ENCODE peak calls at places on chromosomes 6 and 20, in ten cellular contexts. One of them, this sample, is unnamed. For H3K9me3, the result is how much of the 10 kb centered on the place peaks cover.

GRCh38 chr6:136921936-136922679 is at the start of gene SLC35D3:
- DNase-seq in esophagus muscularis mucosa: peak
- DNase-seq in adrenal gland: no peak
- DNase-seq in tibial nerve: no peak
- DNase-seq in HCT116: no peak
- DNase-seq in body of pancreas: peak
- DNase-seq in heart left ventricle: no peak
- DNase-seq in prostate gland: no peak
- DNase-seq in IMR-90: no peak
- DNase-seq in sigmoid colon: no peak
- DNase-seq in this sample: no peak

GRCh38 chr6:128696651-128697391 is 176.4 kb upstream of the PTPRK start:
- DNase-seq in esophagus muscularis mucosa: no peak
- DNase-seq in adrenal gland: no peak
- DNase-seq in tibial nerve: no peak
- DNase-seq in HCT116: peak
- DNase-seq in body of pancreas: no peak
- DNase-seq in heart left ventricle: no peak
- DNase-seq in prostate gland: no peak
- DNase-seq in IMR-90: peak
- DNase-seq in sigmoid colon: no peak
- DNase-seq in this sample: no peak

GRCh38 chr6:170003027-170003426 is 251.6 kb downstream of the ERMARD start:
- DNase-seq in esophagus muscularis mucosa: no peak
- DNase-seq in adrenal gland: no peak
- DNase-seq in tibial nerve: no peak
- DNase-seq in HCT116: no peak
- DNase-seq in body of pancreas: no peak
- DNase-seq in heart left ventricle: no peak
- DNase-seq in prostate gland: no peak
- DNase-seq in IMR-90: no peak
- DNase-seq in sigmoid colon: peak
- DNase-seq in this sample: peak

GRCh38 chr6:12937971-12938370 is 221.4 kb downstream of the PHACTR1 start:
- DNase-seq in esophagus muscularis mucosa: no peak
- DNase-seq in adrenal gland: no peak
- DNase-seq in tibial nerve: no peak
- DNase-seq in HCT116: no peak
- DNase-seq in body of pancreas: no peak
- DNase-seq in heart left ventricle: no peak
- DNase-seq in prostate gland: no peak
- DNase-seq in IMR-90: no peak
- DNase-seq in sigmoid colon: no peak
- DNase-seq in this sample: no peak

GRCh38 chr20:52824494-52825216 is 147.5 kb upstream of the TSHZ2 start:
- DNase-seq in esophagus muscularis mucosa: no peak
- DNase-seq in adrenal gland: no peak
- DNase-seq in tibial nerve: no peak
- DNase-seq in HCT116: no peak
- DNase-seq in body of pancreas: no peak
- DNase-seq in heart left ventricle: no peak
- DNase-seq in prostate gland: no peak
- DNase-seq in IMR-90: no peak
- DNase-seq in sigmoid colon: no peak
- DNase-seq in this sample: no peak

GRCh38 chr20:8994045-8994444 is 74.8 kb upstream of the PLCB4 start:
- DNase-seq in esophagus muscularis mucosa: no peak
- DNase-seq in adrenal gland: no peak
- DNase-seq in tibial nerve: no peak
- DNase-seq in HCT116: no peak
- DNase-seq in body of pancreas: no peak
- DNase-seq in heart left ventricle: no peak
- DNase-seq in prostate gland: no peak
- DNase-seq in IMR-90: no peak
- DNase-seq in sigmoid colon: no peak
- DNase-seq in this sample: no peak

GRCh38 chr20:43973231-43973630 is 58.6 kb downstream of the TOX2 start:
- DNase-seq in esophagus muscularis mucosa: no peak
- DNase-seq in adrenal gland: no peak
- DNase-seq in tibial nerve: no peak
- DNase-seq in HCT116: no peak
- DNase-seq in body of pancreas: no peak
- DNase-seq in heart left ventricle: no peak
- DNase-seq in prostate gland: no peak
- DNase-seq in IMR-90: no peak
- DNase-seq in sigmoid colon: no peak
- DNase-seq in this sample: no peak

GRCh38 chr6:111482236-111482958 is 621 bp downstream of the REV3L start:
- DNase-seq in esophagus muscularis mucosa: no peak
- DNase-seq in adrenal gland: peak
- DNase-seq in tibial nerve: peak
- DNase-seq in HCT116: no peak
- DNase-seq in body of pancreas: peak
- DNase-seq in heart left ventricle: peak
- DNase-seq in prostate gland: peak
- DNase-seq in IMR-90: peak
- DNase-seq in sigmoid colon: peak
- DNase-seq in this sample: peak

GRCh38 chr6:7121704-7122241 is 14.0 kb downstream of the RREB1 start:
- DNase-seq in esophagus muscularis mucosa: no peak
- DNase-seq in adrenal gland: no peak
- DNase-seq in tibial nerve: no peak
- DNase-seq in HCT116: no peak
- DNase-seq in body of pancreas: peak
- DNase-seq in heart left ventricle: no peak
- DNase-seq in prostate gland: no peak
- DNase-seq in IMR-90: no peak
- DNase-seq in sigmoid colon: no peak
- DNase-seq in this sample: peak

GRCh38 chr20:50191065-50191565 is 485 bp downstream of the CEBPB start:
- DNase-seq in esophagus muscularis mucosa: no peak
- DNase-seq in adrenal gland: peak
- DNase-seq in tibial nerve: peak
- DNase-seq in HCT116: no peak
- DNase-seq in body of pancreas: peak
- DNase-seq in heart left ventricle: peak
- DNase-seq in prostate gland: peak
- DNase-seq in IMR-90: no peak
- DNase-seq in sigmoid colon: no peak
- DNase-seq in this sample: peak

GRCh38 chr6:129163551-129163950 is 280.6 kb downstream of the LAMA2 start:
- DNase-seq in esophagus muscularis mucosa: no peak
- DNase-seq in adrenal gland: no peak
- DNase-seq in tibial nerve: no peak
- DNase-seq in HCT116: no peak
- DNase-seq in body of pancreas: no peak
- DNase-seq in heart left ventricle: no peak
- DNase-seq in prostate gland: no peak
- DNase-seq in IMR-90: no peak
- DNase-seq in sigmoid colon: no peak
- DNase-seq in this sample: no peak

GRCh38 chr6:134345780-134346179 is 27.9 kb upstream of the SGK1 start:
- DNase-seq in esophagus muscularis mucosa: no peak
- DNase-seq in adrenal gland: no peak
- DNase-seq in tibial nerve: peak
- DNase-seq in HCT116: no peak
- DNase-seq in body of pancreas: no peak
- DNase-seq in heart left ventricle: peak
- DNase-seq in prostate gland: no peak
- DNase-seq in IMR-90: no peak
- DNase-seq in sigmoid colon: no peak
- DNase-seq in this sample: peak
- H3K9me3 ChIP-seq in esophagus muscularis mucosa: under half
- H3K9me3 ChIP-seq in adrenal gland: under half
- H3K9me3 ChIP-seq in tibial nerve: under half
- H3K9me3 ChIP-seq in HCT116: under half
- H3K9me3 ChIP-seq in body of pancreas: under half
- H3K9me3 ChIP-seq in heart left ventricle: under half
- H3K9me3 ChIP-seq in prostate gland: under half
- H3K9me3 ChIP-seq in IMR-90: under half
- H3K9me3 ChIP-seq in sigmoid colon: under half
- H3K9me3 ChIP-seq in this sample: under half

DNA sequence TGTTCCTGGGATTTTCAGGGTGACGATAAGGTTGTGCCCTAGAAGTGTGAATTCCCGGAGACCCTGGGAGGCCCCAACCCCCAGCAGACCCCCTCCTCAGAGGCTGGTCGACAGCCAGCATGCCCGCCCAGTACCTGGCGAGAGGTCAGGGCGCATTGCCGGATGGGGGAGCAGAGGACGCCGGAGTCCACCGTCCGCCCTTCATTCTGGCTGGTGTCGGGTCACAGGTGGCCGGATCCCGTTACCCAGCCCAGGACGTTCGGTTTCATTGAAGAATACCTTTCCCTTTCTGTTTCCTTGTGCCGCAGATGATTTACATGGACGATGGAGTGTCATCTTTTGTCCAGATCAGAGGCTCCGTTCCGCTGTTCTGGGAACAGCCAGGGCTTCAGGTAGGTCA is 61.3 kb downstream of the SYNJ2 start:
- DNase-seq in esophagus muscularis mucosa: no peak
- DNase-seq in adrenal gland: no peak
- DNase-seq in tibial nerve: no peak
- DNase-seq in HCT116: no peak
- DNase-seq in body of pancreas: no peak
- DNase-seq in heart left ventricle: no peak
- DNase-seq in prostate gland: no peak
- DNase-seq in IMR-90: no peak
- DNase-seq in sigmoid colon: peak
- DNase-seq in this sample: no peak
- H3K27ac ChIP-seq in esophagus muscularis mucosa: peak
- H3K27ac ChIP-seq in adrenal gland: peak
- H3K27ac ChIP-seq in tibial nerve: no peak
- H3K27ac ChIP-seq in HCT116: peak
- H3K27ac ChIP-seq in body of pancreas: no peak
- H3K27ac ChIP-seq in heart left ventricle: peak
- H3K27ac ChIP-seq in prostate gland: peak
- H3K27ac ChIP-seq in IMR-90: peak
- H3K27ac ChIP-seq in sigmoid colon: peak
- H3K27ac ChIP-seq in this sample: no peak

DNA sequence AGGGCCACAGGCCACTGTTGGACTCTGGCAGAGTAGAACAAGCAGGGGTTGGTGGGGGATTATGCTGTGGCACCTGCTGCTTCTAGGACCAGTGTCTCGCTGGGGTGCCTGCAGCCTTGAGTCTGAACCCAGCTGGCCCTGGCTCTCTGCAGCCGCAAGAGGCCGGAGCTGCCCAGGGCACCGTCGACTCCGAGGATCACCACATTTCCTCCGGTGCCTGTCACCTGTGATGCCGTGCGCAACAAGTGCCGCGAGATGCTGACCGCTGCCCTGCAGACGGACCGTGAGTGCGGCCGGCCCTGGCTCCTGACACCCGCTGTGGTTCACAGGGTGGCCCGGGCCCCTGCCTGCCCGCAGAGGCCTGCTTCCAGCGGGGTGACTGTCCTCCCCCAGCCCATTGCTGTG is 6.2 kb downstream of the TCEA2 start:
- DNase-seq in esophagus muscularis mucosa: no peak
- DNase-seq in adrenal gland: no peak
- DNase-seq in tibial nerve: no peak
- DNase-seq in HCT116: no peak
- DNase-seq in body of pancreas: no peak
- DNase-seq in heart left ventricle: no peak
- DNase-seq in prostate gland: no peak
- DNase-seq in IMR-90: no peak
- DNase-seq in sigmoid colon: no peak
- DNase-seq in this sample: peak
- TF ChIP-seq POLR2A in esophagus muscularis mucosa: no peak
- TF ChIP-seq POLR2A in adrenal gland: no peak
- TF ChIP-seq POLR2A in tibial nerve: no peak
- TF ChIP-seq POLR2A in HCT116: no peak
- TF ChIP-seq POLR2A in body of pancreas: no peak
- TF ChIP-seq POLR2A in heart left ventricle: no peak
- TF ChIP-seq POLR2A in prostate gland: no peak
- TF ChIP-seq POLR2A in IMR-90: no peak
- TF ChIP-seq POLR2A in sigmoid colon: no peak
- TF ChIP-seq POLR2A in this sample: no peak

GRCh38 chr20:46456255-46457028 is 50.0 kb upstream of the ELMO2 start:
- DNase-seq in esophagus muscularis mucosa: no peak
- DNase-seq in adrenal gland: no peak
- DNase-seq in tibial nerve: no peak
- DNase-seq in HCT116: no peak
- DNase-seq in body of pancreas: no peak
- DNase-seq in heart left ventricle: no peak
- DNase-seq in prostate gland: no peak
- DNase-seq in IMR-90: no peak
- DNase-seq in sigmoid colon: no peak
- DNase-seq in this sample: no peak
- H3K9me3 ChIP-seq in esophagus muscularis mucosa: under half
- H3K9me3 ChIP-seq in adrenal gland: under half
- H3K9me3 ChIP-seq in tibial nerve: under half
- H3K9me3 ChIP-seq in HCT116: under half
- H3K9me3 ChIP-seq in body of pancreas: under half
- H3K9me3 ChIP-seq in heart left ventricle: under half
- H3K9me3 ChIP-seq in prostate gland: under half
- H3K9me3 ChIP-seq in IMR-90: under half
- H3K9me3 ChIP-seq in sigmoid colon: under half
- H3K9me3 ChIP-seq in this sample: under half

DNA sequence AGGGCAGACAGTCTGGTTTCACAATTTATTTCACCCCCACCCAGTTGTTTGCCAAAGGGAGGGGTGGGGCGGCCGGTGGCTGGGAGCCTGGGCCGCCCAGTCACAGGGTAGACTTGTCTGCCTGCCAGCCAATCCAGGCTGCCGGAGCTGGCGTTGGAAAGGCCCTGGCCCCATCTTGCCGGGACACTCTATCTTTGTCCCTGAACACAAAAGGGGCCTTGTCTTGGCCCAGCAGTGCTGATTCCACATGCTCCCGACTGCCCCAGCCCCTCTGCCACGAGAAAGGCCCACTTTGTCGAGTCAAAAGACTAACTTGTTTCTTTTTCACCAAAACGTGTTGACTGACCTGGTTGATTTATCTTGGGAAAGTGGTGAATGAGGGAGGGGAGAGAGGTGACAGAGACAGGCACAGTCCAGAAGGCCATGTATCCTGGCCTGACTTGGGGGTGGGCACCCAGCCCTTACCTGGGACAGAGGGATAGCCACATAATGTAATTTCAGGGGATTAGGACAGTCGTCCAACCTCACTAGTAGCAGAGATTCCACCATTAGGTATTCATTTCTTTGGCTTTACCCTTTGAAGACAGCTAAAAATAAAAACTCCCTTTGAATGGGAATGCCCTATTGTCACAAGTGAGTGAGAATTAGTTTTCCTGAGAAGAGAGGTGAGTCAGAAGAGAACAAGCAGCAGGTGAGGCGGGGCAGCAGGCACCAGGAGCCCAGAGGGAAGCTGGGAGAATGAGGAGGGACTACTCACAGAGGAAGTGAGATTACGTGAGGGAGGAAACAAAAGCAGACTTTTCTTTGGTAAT is 67.0 kb upstream of the SIRPA start:
- DNase-seq in esophagus muscularis mucosa: no peak
- DNase-seq in adrenal gland: peak
- DNase-seq in tibial nerve: peak
- DNase-seq in HCT116: peak
- DNase-seq in body of pancreas: peak
- DNase-seq in heart left ventricle: peak
- DNase-seq in prostate gland: peak
- DNase-seq in IMR-90: no peak
- DNase-seq in sigmoid colon: peak
- DNase-seq in this sample: peak
- H3K27ac ChIP-seq in esophagus muscularis mucosa: no peak
- H3K27ac ChIP-seq in adrenal gland: peak
- H3K27ac ChIP-seq in tibial nerve: peak
- H3K27ac ChIP-seq in HCT116: peak
- H3K27ac ChIP-seq in body of pancreas: peak
- H3K27ac ChIP-seq in heart left ventricle: peak
- H3K27ac ChIP-seq in prostate gland: no peak
- H3K27ac ChIP-seq in IMR-90: no peak
- H3K27ac ChIP-seq in sigmoid colon: no peak
- H3K27ac ChIP-seq in this sample: peak

GRCh38 chr6:158229823-158230222 is 61.7 kb downstream of the GTF2H5 start:
- DNase-seq in esophagus muscularis mucosa: no peak
- DNase-seq in adrenal gland: no peak
- DNase-seq in tibial nerve: no peak
- DNase-seq in HCT116: no peak
- DNase-seq in body of pancreas: no peak
- DNase-seq in heart left ventricle: no peak
- DNase-seq in prostate gland: no peak
- DNase-seq in IMR-90: no peak
- DNase-seq in sigmoid colon: no peak
- DNase-seq in this sample: no peak
- TF ChIP-seq POLR2A in esophagus muscularis mucosa: no peak
- TF ChIP-seq POLR2A in adrenal gland: no peak
- TF ChIP-seq POLR2A in tibial nerve: no peak
- TF ChIP-seq POLR2A in HCT116: no peak
- TF ChIP-seq POLR2A in body of pancreas: no peak
- TF ChIP-seq POLR2A in heart left ventricle: no peak
- TF ChIP-seq POLR2A in prostate gland: no peak
- TF ChIP-seq POLR2A in IMR-90: no peak
- TF ChIP-seq POLR2A in sigmoid colon: no peak
- TF ChIP-seq POLR2A in this sample: no peak

This sample was measured in upper lobe of left lung.